ENCODE peak calls at places on chromosomes 1 and 21, in four cellular contexts. N is stomach; J is CD8-positive, alpha-beta T cell; R is suprapubic skin. W is an unnamed sample. For H3K4me1, the result is how much of the 10 kb centered on the place peaks cover.

GRCh38 chr1:108880850-108881249 is 4.1 kb downstream of the GPSM2 start:
- DNase-seq in R (no peak), N (no peak), J (no peak), W (no peak)

GRCh38 chr1:245091818-245092637 is 62.8 kb upstream of the KIF26B start:
- DNase-seq in N (peak), R (peak), J (no peak), W (peak)

GRCh38 chr1:20165522-20165951 is 20.4 kb upstream of the UBXN10 start:
- DNase-seq in R (no peak), J (no peak), N (no peak), W (no peak)

GRCh38 chr1:212260557-212261342 is 24.5 kb upstream of the PPP2R5A start:
- DNase-seq in J (no peak), R (no peak), N (no peak), W (no peak)

GRCh38 chr1:234000557-234001081 is 96.1 kb downstream of the SLC35F3 start:
- DNase-seq in R (no peak), N (no peak), J (no peak), W (no peak)

GRCh38 chr1:42935313-42935624 is 23.4 kb downstream of the SLC2A1 start:
- DNase-seq in J (no peak), N (peak), R (peak), W (no peak)

GRCh38 chr1:209883341-209883971 is 54.6 kb upstream of the SYT14 start:
- DNase-seq in R (no peak), N (no peak), J (no peak), W (no peak)

GRCh38 chr1:218369688-218370511 is 24.8 kb downstream of the TGFB2 start:
- DNase-seq in N (no peak), R (no peak), J (no peak), W (no peak)

GRCh38 chr1:223835754-223836153 is 10.0 kb downstream of the TP53BP2 start:
- DNase-seq in R (no peak), J (no peak), N (no peak), W (no peak)

GRCh38 chr1:107202007-107202406 is 61.2 kb downstream of the NTNG1 start:
- DNase-seq in R (no peak), N (no peak), J (no peak), W (no peak)

GRCh38 chr1:84997667-84998600 is 1.0 kb upstream of the MCOLN2 start:
- DNase-seq in J (no peak), R (no peak), N (no peak), W (no peak)

GRCh38 chr1:203858055-203858454 is 3.3 kb upstream of the SNRPE start:
- DNase-seq in N (no peak), J (no peak), R (no peak), W (no peak)

GRCh38 chr1:15146142-15146541 is 7.4 kb upstream of the TMEM51 start:
- DNase-seq in R (no peak), J (no peak), N (peak), W (no peak)

GRCh38 chr1:237241038-237241437 is 199.1 kb downstream of the RYR2 start:
- DNase-seq in R (no peak), N (no peak), J (no peak), W (no peak)

GRCh38 chr1:71089536-71090270 is 8.9 kb upstream of the ZRANB2 start:
- DNase-seq in R (no peak), J (no peak), N (no peak), W (no peak)

GRCh38 chr21:45856422-45856821 is 125.1 kb upstream of the COL6A1 start:
- DNase-seq in R (peak), N (peak), J (no peak), W (no peak)

GRCh38 chr1:2018217-2019161 is 656 bp upstream of the GABRD start:
- DNase-seq in J (no peak), N (no peak), R (no peak), W (peak)

GRCh38 chr1:39391741-39392679 is 99.4 kb upstream of the BMP8A start:
- DNase-seq in R (no peak), J (no peak), N (no peak), W (no peak)

GRCh38 chr21:46361937-46362336 is 38.0 kb downstream of the PCNT start:
- DNase-seq in R (no peak), J (no peak), N (no peak), W (no peak)

GRCh38 chr1:94805912-94806311 is 14.2 kb upstream of the SLC44A3 start:
- DNase-seq in J (peak), R (no peak), N (peak), W (no peak)

GRCh38 chr1:80251591-80251990 is 1245.1 kb upstream of the ADGRL4 start:
- DNase-seq in R (no peak), N (no peak), J (no peak), W (no peak)

GRCh38 chr1:160951443-160952128 is 3.0 kb downstream of the ITLN2 start:
- DNase-seq in J (peak), N (peak), R (no peak), W (no peak)

GRCh38 chr1:198156111-198156744 is 570 bp upstream of the NEK7 start:
- DNase-seq in J (peak), N (peak), R (peak), W (no peak)

DNA sequence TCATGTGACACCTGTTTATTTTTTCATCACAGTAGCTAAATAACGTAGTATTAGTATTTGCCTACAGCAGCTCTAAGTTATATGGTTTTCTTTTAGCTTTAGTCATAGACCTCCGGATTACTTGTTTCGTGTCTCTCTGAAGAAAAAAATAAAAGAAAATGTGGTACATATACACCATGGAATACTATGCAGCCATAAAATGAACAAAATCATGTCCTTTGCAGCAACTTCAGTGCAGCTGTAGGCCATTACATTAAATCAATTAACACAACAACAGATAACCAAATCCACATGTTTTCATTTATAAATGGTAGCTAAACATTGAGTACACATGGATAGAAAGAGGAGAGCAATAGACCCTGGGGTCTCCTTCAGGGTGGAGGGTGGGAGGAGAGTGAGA is 142.7 kb downstream of the MAGI3 start:
- DNase-seq in N (no peak), J (no peak), R (no peak), W (no peak)
- H3K4me1 ChIP-seq in N (under half), J (under half), R (under half), W (under half)

GRCh38 chr1:64631346-64632052 is 113.4 kb upstream of the RAVER2 start:
- DNase-seq in J (no peak), R (no peak), N (no peak), W (no peak)
- H3K4me1 ChIP-seq in J (under half), R (under half), N (under half), W (under half)

GRCh38 chr1:184396081-184396480 is 9.3 kb downstream of the C1orf21 start:
- DNase-seq in R (no peak), J (no peak), N (no peak), W (no peak)
- H3K4me1 ChIP-seq in R (half or more), J (under half), N (under half), W (under half)

GRCh38 chr1:10517677-10517982 is 42.9 kb downstream of the PEX14 start:
- DNase-seq in R (no peak), J (no peak), N (no peak), W (no peak)
- H3K4me1 ChIP-seq in R (half or more), J (half or more), N (half or more), W (under half)

GRCh38 chr1:231705860-231706553 is 79.4 kb downstream of the DISC1 start:
- DNase-seq in J (no peak), R (no peak), N (no peak), W (no peak)

GRCh38 chr1:231707407-231707806 is 80.8 kb downstream of the DISC1 start:
- DNase-seq in R (no peak), J (no peak), N (no peak), W (no peak)

GRCh38 chr1:231702804-231703203 is 76.2 kb downstream of the DISC1 start:
- DNase-seq in R (no peak), N (no peak), J (no peak), W (no peak)

DNA sequence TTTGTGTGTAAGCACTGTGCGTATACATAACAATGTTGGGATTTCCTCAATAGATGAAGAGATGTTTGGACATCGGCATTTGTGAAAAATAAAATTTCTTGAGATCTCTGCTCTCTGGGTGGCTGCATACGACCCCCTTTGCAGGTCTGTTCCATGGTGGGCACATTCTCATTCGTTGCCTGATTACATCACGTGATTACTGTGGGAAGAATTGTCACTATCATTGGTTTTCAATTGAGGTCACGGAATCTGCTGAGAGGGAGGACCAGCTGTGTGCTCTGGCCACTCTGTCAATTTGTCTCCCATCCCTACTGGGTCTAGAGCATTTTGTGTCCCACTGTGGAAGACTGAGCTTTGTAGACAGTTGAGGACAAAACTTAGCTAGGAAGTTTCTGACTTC is 81.8 kb downstream of the DISC1 start:
- DNase-seq in J (no peak), N (no peak), R (no peak), W (no peak)
- H3K4me1 ChIP-seq in J (under half), N (under half), R (under half), W (under half)

GRCh38 chr1:31642897-31643296 is 1.8 kb downstream of the PEF1 start:
- DNase-seq in R (no peak), N (no peak), J (no peak), W (no peak)
- H3K4me1 ChIP-seq in R (half or more), N (half or more), J (under half), W (under half)

GRCh38 chr1:150154143-150154542 is 4.4 kb downstream of the PLEKHO1 start:
- DNase-seq in N (no peak), R (no peak), J (no peak), W (no peak)
- H3K4me1 ChIP-seq in N (half or more), R (under half), J (under half), W (under half)

GRCh38 chr1:116006486-116006964 is 30.2 kb downstream of the SLC22A15 start:
- DNase-seq in J (no peak), R (no peak), N (no peak), W (no peak)
- H3K4me1 ChIP-seq in J (under half), R (under half), N (under half), W (under half)

GRCh38 chr1:21297975-21298374 is 7.7 kb upstream of the ECE1 start:
- DNase-seq in N (no peak), R (peak), J (no peak), W (no peak)
- H3K4me1 ChIP-seq in N (half or more), R (half or more), J (half or more), W (under half)